ENCODE peak calls at places on chromosomes 13 and 19, in six cellular contexts. W is tibial nerve, F is IMR-90, R is HFFc6, U is fibroblast of lung, Z is MCF 10A. H is an unnamed sample.

GRCh38 chr19:46297700-46298476 is 1.0 kb downstream of the HIF3A start:
- DNase-seq in W (peak), F (no peak), Z (no peak), R (no peak), U (peak), H (no peak)

GRCh38 chr13:40388617-40389016 is 277.8 kb downstream of the FOXO1 start:
- DNase-seq in W (no peak), R (peak), Z (no peak), U (no peak), F (peak), H (no peak)

GRCh38 chr13:24033527-24034302 is 126.8 kb upstream of the SPATA13 start:
- DNase-seq in R (peak), F (peak), U (peak), W (no peak), Z (no peak), H (no peak)

GRCh38 chr13:26221399-26221720 is 754 bp downstream of the RNF6 start:
- DNase-seq in Z (no peak), W (no peak), R (no peak), U (no peak), F (no peak), H (no peak)

GRCh38 chr19:50171752-50172151 is 8.7 kb upstream of the IZUMO2 start:
- DNase-seq in W (no peak), F (no peak), R (no peak), U (no peak), Z (no peak), H (no peak)

GRCh38 chr19:771332-771785 is 20.4 kb downstream of the MISP start:
- DNase-seq in R (peak), F (peak), Z (peak), W (no peak), U (peak), H (no peak)

GRCh38 chr19:12840091-12841079 is 2.1 kb downstream of the MAST1 start:
- DNase-seq in Z (peak), U (peak), F (peak), R (peak), W (no peak), H (peak)

GRCh38 chr19:33348301-33349010 is 25.1 kb upstream of the CEBPG start:
- DNase-seq in Z (no peak), R (peak), W (no peak), F (no peak), U (no peak), H (no peak)

GRCh38 chr13:85441364-85441763 is 357.9 kb downstream of the SLITRK6 start:
- DNase-seq in W (no peak), Z (no peak), R (no peak), U (no peak), F (no peak), H (no peak)

GRCh38 chr19:55857149-55857548 is 20.8 kb downstream of the NLRP4 start:
- DNase-seq in U (no peak), Z (no peak), F (no peak), R (no peak), W (no peak), H (no peak)

GRCh38 chr13:77013853-77014542 is 13.0 kb downstream of the FBXL3 start:
- DNase-seq in W (no peak), R (no peak), U (no peak), Z (no peak), F (no peak), H (no peak)

DNA sequence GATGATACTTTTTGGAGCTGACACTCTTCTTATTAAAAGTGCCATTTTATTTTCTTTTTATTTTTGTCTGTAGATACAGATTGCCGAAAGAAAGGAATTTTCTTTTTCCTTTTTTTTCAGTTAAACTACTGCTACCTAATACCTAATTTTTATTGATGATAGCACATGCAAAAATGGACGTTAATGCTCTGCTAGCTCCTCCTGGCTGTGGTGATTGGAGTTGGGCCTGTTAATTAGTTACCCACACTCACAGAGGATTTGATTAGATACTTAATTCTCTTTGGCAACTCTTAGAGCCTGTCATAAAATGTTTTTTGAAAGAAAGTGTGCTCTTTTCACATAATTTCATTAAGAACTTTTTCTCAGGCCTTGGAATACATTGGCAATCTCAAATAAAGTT is 366.8 kb downstream of the DCT start:
- DNase-seq in Z (no peak), U (no peak), W (no peak), R (no peak), F (no peak), H (no peak)
- TF ChIP-seq CTCF in Z (no peak), U (peak), W (no peak), R (peak), F (no peak), H (no peak)

GRCh38 chr19:15072930-15073647 is 8.9 kb upstream of the OR1I1 start:
- DNase-seq in Z (no peak), R (no peak), U (no peak), F (no peak), W (no peak), H (no peak)
- TF ChIP-seq CTCF in Z (no peak), R (no peak), U (no peak), F (no peak), W (no peak), H (no peak)

GRCh38 chr19:18385675-18386542 is at the start of gene GDF15:
- DNase-seq in R (peak), Z (peak), W (peak), U (peak), F (peak), H (peak)
- TF ChIP-seq CTCF in R (peak), Z (peak), W (peak), U (peak), F (peak), H (peak)

DNA sequence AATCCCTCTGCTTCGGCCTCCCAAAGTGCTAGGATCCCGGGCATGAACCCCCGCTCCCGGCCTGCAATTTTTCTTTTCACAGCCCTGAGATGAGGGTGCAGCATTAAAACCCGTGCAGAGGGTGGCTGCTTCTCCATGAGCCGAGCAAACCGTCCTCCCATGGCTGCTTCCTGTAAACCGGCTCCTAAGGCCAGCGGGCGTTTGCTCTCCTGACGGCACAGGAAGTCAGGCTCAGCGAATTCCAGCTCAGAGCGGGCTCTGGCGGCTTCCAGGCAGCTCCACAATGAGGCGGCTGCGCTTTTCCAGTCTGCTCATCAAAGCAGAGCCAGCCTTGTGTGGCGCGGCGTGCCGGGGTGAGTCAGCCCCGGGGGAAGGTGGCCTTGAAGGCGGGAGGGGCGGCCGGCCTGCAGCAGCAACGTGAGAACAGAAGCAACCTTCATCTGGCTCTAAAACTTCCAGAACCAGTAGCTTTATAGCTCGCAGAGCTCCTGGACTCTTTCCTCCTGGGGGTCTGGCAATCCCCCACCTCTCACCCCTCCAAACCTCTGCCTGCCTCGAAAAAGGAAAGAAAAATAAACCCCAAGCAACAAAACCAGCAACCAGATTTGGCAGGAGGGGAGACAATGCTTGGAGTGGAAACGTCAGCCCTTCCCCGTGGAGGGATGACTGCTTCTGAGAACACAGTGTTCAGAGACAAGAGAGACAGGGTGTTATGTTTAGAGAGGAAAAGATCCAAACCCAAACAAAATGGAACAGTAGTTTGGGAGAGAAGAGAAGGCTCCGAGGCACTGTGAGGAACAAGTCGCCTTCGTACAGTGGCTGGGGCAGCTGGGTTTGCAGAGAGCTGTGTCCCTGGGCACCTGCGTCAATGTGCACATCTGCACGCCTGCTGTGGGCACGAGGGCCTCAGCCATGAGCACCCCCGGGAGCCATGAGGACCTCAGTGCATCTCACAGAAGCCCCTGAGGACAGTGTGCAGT is 67.8 kb downstream of the GADD45B start:
- DNase-seq in Z (peak), W (peak), U (peak), R (peak), F (peak), H (peak)
- TF ChIP-seq CTCF in Z (peak), W (no peak), U (no peak), R (peak), F (peak), H (no peak)

GRCh38 chr19:37309834-37310575 is 60.9 kb upstream of the ZNF527 start:
- DNase-seq in U (no peak), R (no peak), F (no peak), W (no peak), Z (no peak), H (no peak)
- TF ChIP-seq CTCF in U (no peak), R (no peak), F (no peak), W (no peak), Z (no peak), H (peak)

GRCh38 chr13:110000534-110001345 is 214.4 kb upstream of the IRS2 start:
- DNase-seq in F (no peak), W (no peak), Z (no peak), U (no peak), R (no peak), H (no peak)

GRCh38 chr13:109999659-110000533 is 213.5 kb upstream of the IRS2 start:
- DNase-seq in Z (no peak), W (no peak), F (no peak), U (no peak), R (no peak), H (no peak)

GRCh38 chr13:109998030-109998429 is 211.6 kb upstream of the IRS2 start:
- DNase-seq in R (no peak), U (no peak), F (no peak), W (no peak), Z (no peak), H (no peak)

GRCh38 chr13:109996404-109996960 is 210.1 kb upstream of the IRS2 start:
- DNase-seq in F (no peak), R (no peak), Z (no peak), U (no peak), W (no peak), H (no peak)

GRCh38 chr13:109998808-109999528 is 212.6 kb upstream of the IRS2 start:
- DNase-seq in F (peak), U (peak), W (no peak), R (peak), Z (peak), H (no peak)
- TF ChIP-seq CTCF in F (no peak), U (no peak), W (no peak), R (peak), Z (peak), H (no peak)